ENCODE peak calls at places on chromosomes 5 and 9, in five cellular contexts. A, D, U, G and B are unnamed samples.

GRCh38 chr5:159242153-159242552 is 20.9 kb upstream of the UBLCP1 start:
- DNase-seq in A (no peak), D (no peak), U (no peak), G (no peak), B (no peak)

GRCh38 chr5:83715316-83716060 is 5.2 kb downstream of the HAPLN1 start:
- DNase-seq in A (peak), D (no peak), U (no peak), G (no peak), B (no peak)

GRCh38 chr5:55672477-55672911 is 39.6 kb downstream of the SLC38A9 start:
- DNase-seq in A (no peak), D (no peak), U (no peak), G (no peak), B (no peak)

GRCh38 chr5:18985397-18985796 is 1002.6 kb downstream of the CDH18 start:
- DNase-seq in A (no peak), D (no peak), U (no peak), G (no peak), B (no peak)

GRCh38 chr5:98905857-98906688 is 22.7 kb downstream of the CHD1 start:
- DNase-seq in A (peak), D (peak), U (no peak), G (peak), B (no peak)

GRCh38 chr5:80632700-80633099 is 21.8 kb upstream of the MSH3 start:
- DNase-seq in A (no peak), D (no peak), U (no peak), G (no peak), B (no peak)

GRCh38 chr9:34507556-34507955 is 15.2 kb downstream of the ENHO start:
- DNase-seq in A (no peak), D (no peak), U (no peak), G (no peak), B (no peak)

GRCh38 chr9:87267701-87268100 is 230.0 kb upstream of the DAPK1 start:
- DNase-seq in A (no peak), D (no peak), U (no peak), G (no peak), B (no peak)

GRCh38 chr5:66174338-66174737 is 30.2 kb downstream of the SREK1 start:
- DNase-seq in A (peak), D (peak), U (no peak), G (peak), B (no peak)

GRCh38 chr9:101005248-101005647 is 23.3 kb upstream of the PLPPR1 start:
- DNase-seq in A (no peak), D (no peak), U (no peak), G (no peak), B (no peak)

GRCh38 chr9:16824545-16825041 is 45.9 kb downstream of the BNC2 start:
- DNase-seq in A (peak), D (peak), U (no peak), G (peak), B (peak)

DNA sequence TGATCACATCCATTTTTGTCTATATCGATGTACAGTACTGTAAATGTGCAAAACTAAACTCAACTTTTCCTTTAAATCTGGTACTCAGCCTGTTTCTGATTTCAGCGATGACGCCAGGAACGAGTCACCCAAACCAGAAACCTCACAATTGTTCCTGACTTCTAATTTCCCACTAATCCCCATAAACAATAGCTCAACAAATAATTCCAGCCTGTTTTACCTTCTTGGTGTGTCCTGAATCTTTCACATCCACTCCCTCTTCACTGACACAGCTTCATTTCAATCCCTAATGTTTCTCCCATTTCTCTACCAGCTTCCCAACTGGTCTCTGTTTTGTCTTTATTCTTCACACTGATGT is 98.0 kb upstream of the SLC30A5 start:
- DNase-seq in A (no peak), D (no peak), U (no peak), G (no peak), B (no peak)
- H2AK5ac ChIP-seq in A (no peak), D (no peak), U (no peak), G (no peak), B (no peak)

DNA sequence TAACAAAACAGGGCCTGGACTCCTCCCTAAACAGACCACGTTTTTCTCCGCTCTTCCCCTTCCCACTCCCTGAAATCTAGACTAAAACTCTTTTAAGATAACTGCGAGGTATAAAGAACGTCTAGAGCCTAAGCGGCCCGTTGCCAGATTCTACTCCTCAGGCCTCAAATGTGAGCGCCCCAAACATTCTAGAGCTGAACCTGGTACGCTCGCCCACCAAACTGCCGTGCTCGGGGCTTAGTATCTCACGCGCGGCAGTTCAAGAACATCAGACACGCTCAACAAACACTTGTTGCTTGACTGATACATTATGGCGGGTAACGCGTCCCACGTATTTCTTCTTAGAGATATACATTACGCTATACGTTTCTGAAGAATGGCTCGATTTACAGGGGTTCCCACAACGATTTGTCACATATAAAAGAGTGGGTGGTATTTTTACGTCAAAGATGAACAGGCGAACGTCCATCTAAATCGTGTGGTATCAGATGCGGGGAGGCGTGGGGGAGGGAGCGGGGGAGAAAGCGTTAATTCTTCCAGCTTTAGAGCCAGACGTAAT is 557 bp upstream of the SMIM27 start:
- DNase-seq in A (no peak), D (peak), U (peak), G (peak), B (peak)
- H2AK5ac ChIP-seq in A (no peak), D (peak), U (peak), G (peak), B (no peak)

DNA sequence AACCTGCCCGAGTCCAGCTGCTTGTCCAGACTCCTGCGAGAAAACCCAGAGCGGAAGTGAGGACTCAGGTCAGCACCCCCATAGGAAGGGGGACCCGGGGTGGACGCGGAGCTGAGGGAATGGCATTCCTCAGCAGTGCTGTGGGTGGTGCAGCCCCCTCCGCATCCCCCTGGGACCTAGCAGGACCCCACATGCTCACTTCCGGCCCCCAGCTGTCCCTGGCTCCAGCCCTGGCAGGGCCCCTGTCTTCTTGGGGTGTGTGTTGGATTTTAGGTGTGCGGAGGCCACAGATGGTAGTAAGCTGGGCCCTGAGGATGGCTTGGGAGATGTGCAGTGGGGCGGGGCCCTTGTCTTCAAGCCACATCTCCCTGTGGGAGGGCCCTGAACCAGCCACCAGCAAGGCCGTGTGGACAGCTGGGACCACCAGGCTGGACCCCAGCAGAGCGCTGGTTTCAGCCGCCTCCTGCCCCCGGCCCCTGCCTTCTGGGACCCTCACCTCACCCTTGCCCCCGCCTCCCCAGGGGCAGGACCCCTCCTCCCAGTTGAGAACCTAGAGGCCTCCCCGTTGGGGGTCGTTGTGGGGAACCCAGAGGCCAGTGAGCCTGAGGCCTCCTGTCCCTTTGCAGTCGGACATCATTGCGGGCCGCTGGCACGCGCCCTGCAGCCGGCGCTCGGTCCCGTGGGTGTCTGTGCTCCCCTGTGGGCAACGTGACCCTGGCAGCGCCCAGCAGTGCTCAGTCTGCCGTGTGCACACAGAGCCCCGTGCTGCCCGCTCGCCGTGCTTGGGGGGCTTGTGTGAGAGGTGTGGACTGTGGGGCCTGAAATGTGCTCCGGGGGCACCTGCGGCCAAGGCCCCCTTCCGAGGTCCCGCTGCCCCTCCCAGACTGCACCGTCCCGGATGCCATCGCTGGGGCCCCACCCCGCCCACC is 10.8 kb upstream of the SLC9A3 start:
- DNase-seq in A (no peak), D (no peak), U (no peak), G (no peak), B (no peak)
- H2AK5ac ChIP-seq in A (no peak), D (no peak), U (no peak), G (no peak), B (no peak)

GRCh38 chr5:36175043-36175442 is 23.1 kb downstream of the SKP2 start:
- DNase-seq in A (no peak), D (no peak), U (no peak), G (no peak), B (no peak)
- H2AK5ac ChIP-seq in A (no peak), D (no peak), U (no peak), G (no peak), B (no peak)

GRCh38 chr9:94912700-94913249 is 186.3 kb downstream of the AOPEP start:
- DNase-seq in A (peak), D (peak), U (no peak), G (peak), B (no peak)
- H2AK5ac ChIP-seq in A (peak), D (peak), U (peak), G (peak), B (no peak)

DNA sequence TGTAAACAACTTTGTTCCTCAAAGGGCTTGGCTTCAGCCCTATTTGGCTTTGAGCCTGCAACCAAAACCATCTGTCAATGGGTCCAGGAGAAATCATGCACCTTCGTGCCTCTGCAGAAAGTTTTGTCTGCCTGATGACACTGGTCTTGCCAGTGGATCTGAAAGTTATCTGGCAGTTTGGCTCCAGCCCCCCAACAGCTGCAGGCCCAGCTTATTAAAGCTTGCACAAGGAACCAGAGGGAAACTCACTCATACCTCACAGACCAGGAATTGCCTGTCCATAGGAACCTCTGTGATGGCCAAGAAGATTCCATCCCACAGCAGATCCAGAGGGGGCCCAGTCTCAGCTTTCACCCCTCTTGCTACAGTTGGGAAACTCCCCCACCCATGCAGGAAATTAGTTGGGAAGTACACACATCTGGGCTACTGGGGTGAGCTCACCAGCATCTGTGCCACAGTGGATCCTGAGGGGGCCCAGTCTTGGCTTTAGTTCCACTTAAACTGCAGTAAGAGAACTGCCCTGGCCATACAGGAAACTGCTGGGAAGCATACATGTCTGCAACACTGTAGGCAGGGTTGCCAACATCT is 265.5 kb downstream of the GRIA1 start:
- DNase-seq in A (no peak), D (no peak), U (no peak), G (no peak), B (no peak)
- H2AK5ac ChIP-seq in A (no peak), D (no peak), U (no peak), G (no peak), B (no peak)

GRCh38 chr9:136093331-136093986 is 1.6 kb downstream of the NACC2 start:
- DNase-seq in A (peak), D (peak), U (no peak), G (no peak), B (no peak)

GRCh38 chr9:136093995-136094881 is 851 bp downstream of the NACC2 start:
- DNase-seq in A (peak), D (peak), U (no peak), G (peak), B (no peak)

GRCh38 chr9:136092353-136092650 is 2.8 kb downstream of the NACC2 start:
- DNase-seq in A (no peak), D (no peak), U (no peak), G (no peak), B (no peak)

GRCh38 chr9:136091582-136092352 is 3.3 kb downstream of the NACC2 start:
- DNase-seq in A (peak), D (no peak), U (peak), G (peak), B (no peak)

GRCh38 chr9:136092741-136093140 is 2.3 kb downstream of the NACC2 start:
- DNase-seq in A (no peak), D (no peak), U (no peak), G (no peak), B (no peak)
- H2AK5ac ChIP-seq in A (no peak), D (no peak), U (peak), G (peak), B (no peak)

GRCh38 chr9:124016152-124017063 is 4.8 kb downstream of the LHX2 start:
- DNase-seq in A (no peak), D (no peak), U (peak), G (no peak), B (peak)

GRCh38 chr9:124015661-124016131 is 4.1 kb downstream of the LHX2 start:
- DNase-seq in A (no peak), D (no peak), U (peak), G (no peak), B (no peak)

GRCh38 chr9:124018731-124019697 is 7.4 kb downstream of the LHX2 start:
- DNase-seq in A (no peak), D (no peak), U (peak), G (no peak), B (peak)

GRCh38 chr9:124017929-124018730 is 6.6 kb downstream of the LHX2 start:
- DNase-seq in A (no peak), D (no peak), U (peak), G (no peak), B (peak)

GRCh38 chr9:124017064-124017928 is 5.7 kb downstream of the LHX2 start:
- DNase-seq in A (no peak), D (no peak), U (peak), G (no peak), B (no peak)
- H2AK5ac ChIP-seq in A (no peak), D (no peak), U (no peak), G (no peak), B (no peak)

GRCh38 chr9:133791735-133792649 is 53.8 kb upstream of the SARDH start:
- DNase-seq in A (no peak), D (no peak), U (no peak), G (no peak), B (no peak)

GRCh38 chr9:133791069-133791468 is 52.9 kb upstream of the SARDH start:
- DNase-seq in A (no peak), D (no peak), U (no peak), G (no peak), B (no peak)

GRCh38 chr9:133794006-133794760 is 56.0 kb upstream of the SARDH start:
- DNase-seq in A (no peak), D (no peak), U (no peak), G (no peak), B (no peak)

GRCh38 chr9:133793471-133793870 is 55.3 kb upstream of the SARDH start:
- DNase-seq in A (no peak), D (no peak), U (no peak), G (no peak), B (no peak)

GRCh38 chr9:133792721-133793470 is 54.7 kb upstream of the SARDH start:
- DNase-seq in A (peak), D (peak), U (peak), G (peak), B (peak)
- H2AK5ac ChIP-seq in A (no peak), D (no peak), U (no peak), G (no peak), B (no peak)